ENCODE peak calls at places on chromosomes 16 and 17, in seven cellular contexts. V is renal cortical epithelial cell; B is activated T-helper 1 cell treated with anti-CD3 and anti-CD28 coated beads, Interleukin-12 subunit alpha, Interleukin-12 subunit beta, Interleukin-2, Interleukin-4 antibody, amounts not matched to agents 30 ng/mL and 10 ng/mL and 1 ng/mL, durations not matched to agents 14 hours and 24 hours and 36 hours; Q is T-helper 1 cell; X is RWPE1; J is substantia nigra; Z is transverse colon. C is an unnamed sample.

GRCh38 chr16:88289001-88289400 is 93.8 kb upstream of the ZNF469 start:
- DNase-seq in V (no peak), B (no peak), Q (no peak), X (no peak), J (no peak), Z (no peak), C (no peak)

GRCh38 chr16:71288570-71288889 is 672 bp downstream of the CMTR2 start:
- DNase-seq in V (peak), B (no peak), Q (no peak), X (no peak), J (no peak), Z (no peak), C (no peak)

GRCh38 chr17:17900615-17901520 is 64.1 kb upstream of the SREBF1 start:
- DNase-seq in V (peak), B (no peak), Q (no peak), X (peak), J (no peak), Z (peak), C (peak)

GRCh38 chr16:50626868-50627267 is 54.2 kb downstream of the SNX20 start:
- DNase-seq in V (no peak), B (no peak), Q (no peak), X (no peak), J (no peak), Z (no peak), C (no peak)

GRCh38 chr17:17063546-17064122 is 21.4 kb downstream of the MPRIP start:
- DNase-seq in V (peak), B (no peak), Q (no peak), X (no peak), J (peak), Z (peak), C (peak)

GRCh38 chr17:78421084-78421533 is 42.7 kb downstream of the PGS1 start:
- DNase-seq in V (no peak), B (no peak), Q (no peak), X (no peak), J (no peak), Z (no peak), C (no peak)

GRCh38 chr16:1642148-1642547 is 30.0 kb downstream of the CRAMP1 start:
- DNase-seq in V (no peak), B (no peak), Q (no peak), X (no peak), J (peak), Z (no peak), C (peak)

GRCh38 chr17:74987909-74988711 is 678 bp downstream of the CDR2L start:
- DNase-seq in V (no peak), B (no peak), Q (no peak), X (no peak), J (peak), Z (peak), C (peak)

GRCh38 chr17:79393358-79394038 is 217.4 kb downstream of the RBFOX3 start:
- DNase-seq in V (peak), B (peak), Q (peak), X (peak), J (peak), Z (peak), C (peak)

GRCh38 chr17:65198653-65199382 is 61.6 kb downstream of the RGS9 start:
- DNase-seq in V (peak), B (no peak), Q (peak), X (peak), J (no peak), Z (no peak), C (peak)

GRCh38 chr17:30939059-30939689 is 17.4 kb downstream of the ADAP2 start:
- DNase-seq in V (no peak), B (no peak), Q (peak), X (no peak), J (no peak), Z (no peak), C (no peak)

GRCh38 chr16:49352923-49353322 is 20.7 kb upstream of the C16orf78 start:
- DNase-seq in V (no peak), B (no peak), Q (no peak), X (no peak), J (no peak), Z (no peak), C (no peak)

GRCh38 chr16:337975-338575 is 14.4 kb downstream of the AXIN1 start:
- DNase-seq in V (no peak), B (no peak), Q (no peak), X (no peak), J (no peak), Z (no peak), C (no peak)

GRCh38 chr17:888998-889401 is 90.6 kb downstream of the NXN start:
- DNase-seq in V (no peak), B (no peak), Q (peak), X (no peak), J (no peak), Z (no peak), C (no peak)

GRCh38 chr17:17203173-17203730 is 2.9 kb downstream of the PLD6 start:
- DNase-seq in V (no peak), B (no peak), Q (no peak), X (no peak), J (no peak), Z (no peak), C (no peak)

GRCh38 chr17:41800601-41801373 is 11.0 kb downstream of the P3H4 start:
- DNase-seq in V (peak), B (no peak), Q (peak), X (peak), J (no peak), Z (peak), C (no peak)

GRCh38 chr17:80125656-80126448 is 21.1 kb downstream of the EIF4A3 start:
- DNase-seq in V (peak), B (no peak), Q (no peak), X (no peak), J (no peak), Z (no peak), C (no peak)

GRCh38 chr16:53542283-53542682 is 39.3 kb upstream of the AKTIP start:
- DNase-seq in V (no peak), B (no peak), Q (no peak), X (no peak), J (no peak), Z (peak), C (no peak)

C was measured in midbrain.